ENCODE peak calls at places on chromosomes 5 and 9, in nine cellular contexts. S is fibroblast of the aortic adventitia; W is nephron progenitor cell; I is AG10803; G is retina; K is globus pallidus; P is fibroblast of the conjunctiva; A is activated CD8-positive, alpha-beta memory T cell treated with anti-CD3 and anti-CD28 coated beads for 48 hours; O is GM20000. M is an unnamed sample.

GRCh38 chr5:181245427-181246275 is 1.9 kb upstream of the RACK1 start:
- DNase-seq in I (no peak), S (no peak), A (no peak), W (no peak), P (no peak), O (peak), G (no peak), K (no peak), M (no peak)

GRCh38 chr5:150221471-150221870 is 31.6 kb downstream of the SLC6A7 start:
- DNase-seq in G (no peak), A (no peak), O (no peak), S (no peak), K (no peak), W (no peak), P (no peak), I (no peak), M (no peak)

GRCh38 chr5:19496056-19496455 is 491.9 kb downstream of the CDH18 start:
- DNase-seq in A (no peak), G (no peak), I (no peak), W (no peak), O (no peak), K (no peak), S (no peak), P (no peak), M (no peak)

GRCh38 chr9:18863821-18864220 is 169.2 kb downstream of the SAXO1 start:
- DNase-seq in P (no peak), K (no peak), G (no peak), A (no peak), S (peak), I (peak), W (no peak), O (no peak), M (no peak)

GRCh38 chr9:95167998-95168397 is 149.5 kb downstream of the FANCC start:
- DNase-seq in W (peak), P (peak), G (peak), K (no peak), S (peak), O (peak), I (peak), A (peak), M (peak)

GRCh38 chr5:128174951-128175350 is 91.4 kb downstream of the SLC12A2 start:
- DNase-seq in K (no peak), O (no peak), P (no peak), A (no peak), W (no peak), S (peak), G (no peak), I (peak), M (no peak)

GRCh38 chr5:67234671-67235176 is 38.1 kb upstream of the CD180 start:
- DNase-seq in K (no peak), I (peak), O (no peak), S (peak), W (no peak), G (no peak), P (peak), A (no peak), M (no peak)

GRCh38 chr5:141476132-141476909 is 555 bp downstream of the PCDHGC3 start:
- DNase-seq in I (peak), K (no peak), W (peak), P (peak), S (peak), A (no peak), G (peak), O (peak), M (peak)

GRCh38 chr9:128898382-128898781 is 16.4 kb downstream of the LRRC8A start:
- DNase-seq in S (no peak), I (no peak), O (no peak), K (no peak), A (no peak), W (no peak), G (no peak), P (no peak), M (no peak)

GRCh38 chr5:76331139-76331538 is 71.9 kb upstream of the IQGAP2 start:
- DNase-seq in S (no peak), A (no peak), P (no peak), K (no peak), I (no peak), O (no peak), W (no peak), G (peak), M (no peak)

GRCh38 chr9:93594041-93594756 is 17.8 kb downstream of the PHF2 start:
- DNase-seq in S (peak), O (no peak), P (no peak), G (no peak), A (no peak), K (no peak), W (no peak), I (no peak), M (no peak)